ENCODE peak calls at places on chromosomes 3 and 15, in five cellular contexts. One of them, this sample, is unnamed.
A peak's percentile ranks its signal among the peaks of the same experiment; 100 is the strongest.

GRCh38 chr3:60333710-60334109 is 917.5 kb downstream of the FHIT start:
- DNase-seq in cardiac muscle cell: no peak
- DNase-seq in spleen: no peak
- DNase-seq in endodermal cell: no peak
- DNase-seq in lower lobe of right lung: no peak
- DNase-seq in this sample: no peak

GRCh38 chr15:40340740-40341400 is at the start of gene CCDC9B:
- DNase-seq in cardiac muscle cell: peak; percentile 83
- DNase-seq in spleen: peak; percentile 85
- DNase-seq in endodermal cell: no peak
- DNase-seq in lower lobe of right lung: peak; percentile 92
- DNase-seq in this sample: peak; percentile 95

GRCh38 chr15:90878660-90879059 is 5.6 kb upstream of the FES start:
- DNase-seq in cardiac muscle cell: no peak
- DNase-seq in spleen: no peak
- DNase-seq in endodermal cell: no peak
- DNase-seq in lower lobe of right lung: no peak
- DNase-seq in this sample: no peak

GRCh38 chr15:90686435-90687218 is 30.5 kb upstream of the BLM start:
- DNase-seq in cardiac muscle cell: no peak
- DNase-seq in spleen: no peak
- DNase-seq in endodermal cell: no peak
- DNase-seq in lower lobe of right lung: no peak
- DNase-seq in this sample: no peak

GRCh38 chr3:24235121-24235520 is 259.5 kb downstream of the THRB start:
- DNase-seq in cardiac muscle cell: no peak
- DNase-seq in spleen: no peak
- DNase-seq in endodermal cell: no peak
- DNase-seq in lower lobe of right lung: no peak
- DNase-seq in this sample: no peak

GRCh38 chr3:65971281-65972252 is 67.2 kb downstream of the MAGI1 start:
- DNase-seq in cardiac muscle cell: no peak
- DNase-seq in spleen: no peak
- DNase-seq in endodermal cell: peak; percentile 76
- DNase-seq in lower lobe of right lung: no peak
- DNase-seq in this sample: no peak

GRCh38 chr3:175222356-175222755 is 363.2 kb downstream of the NAALADL2 start:
- DNase-seq in cardiac muscle cell: no peak
- DNase-seq in spleen: no peak
- DNase-seq in endodermal cell: no peak
- DNase-seq in lower lobe of right lung: no peak
- DNase-seq in this sample: no peak

GRCh38 chr3:50408445-50408953 is 49.2 kb upstream of the TMEM115 start:
- DNase-seq in cardiac muscle cell: no peak
- DNase-seq in spleen: no peak
- DNase-seq in endodermal cell: no peak
- DNase-seq in lower lobe of right lung: no peak
- DNase-seq in this sample: no peak

GRCh38 chr15:68627476-68627875 is 48.7 kb downstream of the CORO2B start:
- DNase-seq in cardiac muscle cell: no peak
- DNase-seq in spleen: no peak
- DNase-seq in endodermal cell: no peak
- DNase-seq in lower lobe of right lung: no peak
- DNase-seq in this sample: no peak

GRCh38 chr3:49607796-49608195 is 53.5 kb downstream of the BSN start:
- DNase-seq in cardiac muscle cell: no peak
- DNase-seq in spleen: no peak
- DNase-seq in endodermal cell: peak; percentile 45
- DNase-seq in lower lobe of right lung: no peak
- DNase-seq in this sample: peak; percentile 29

GRCh38 chr3:141686477-141687280 is 51.4 kb upstream of the RNF7 start:
- DNase-seq in cardiac muscle cell: no peak
- DNase-seq in spleen: peak; percentile 78
- DNase-seq in endodermal cell: no peak
- DNase-seq in lower lobe of right lung: peak; percentile 73
- DNase-seq in this sample: peak; percentile 78

GRCh38 chr3:11654166-11654565 is 10.5 kb upstream of the VGLL4 start:
- DNase-seq in cardiac muscle cell: no peak
- DNase-seq in spleen: no peak
- DNase-seq in endodermal cell: peak; percentile 55
- DNase-seq in lower lobe of right lung: no peak
- DNase-seq in this sample: no peak

GRCh38 chr3:158233791-158234190 is 123.9 kb downstream of the RSRC1 start:
- DNase-seq in cardiac muscle cell: no peak
- DNase-seq in spleen: no peak
- DNase-seq in endodermal cell: no peak
- DNase-seq in lower lobe of right lung: no peak
- DNase-seq in this sample: no peak

GRCh38 chr15:92197761-92198160 is 195.9 kb upstream of the ST8SIA2 start:
- DNase-seq in cardiac muscle cell: no peak
- DNase-seq in spleen: no peak
- DNase-seq in endodermal cell: no peak
- DNase-seq in lower lobe of right lung: no peak
- DNase-seq in this sample: no peak

GRCh38 chr3:120057626-120058025 is 36.6 kb downstream of the GSK3B start:
- DNase-seq in cardiac muscle cell: no peak
- DNase-seq in spleen: no peak
- DNase-seq in endodermal cell: no peak
- DNase-seq in lower lobe of right lung: no peak
- DNase-seq in this sample: no peak

GRCh38 chr15:69302929-69303328 is 4.2 kb downstream of the PAQR5 start:
- DNase-seq in cardiac muscle cell: no peak
- DNase-seq in spleen: no peak
- DNase-seq in endodermal cell: no peak
- DNase-seq in lower lobe of right lung: no peak
- DNase-seq in this sample: no peak

GRCh38 chr15:40054746-40055575 is 16.0 kb upstream of the SRP14 start:
- DNase-seq in cardiac muscle cell: no peak
- DNase-seq in spleen: peak; percentile 90
- DNase-seq in endodermal cell: peak; percentile 48
- DNase-seq in lower lobe of right lung: no peak
- DNase-seq in this sample: no peak

GRCh38 chr3:26535151-26535550 is 87.4 kb upstream of the LRRC3B start:
- DNase-seq in cardiac muscle cell: no peak
- DNase-seq in spleen: no peak
- DNase-seq in endodermal cell: no peak
- DNase-seq in lower lobe of right lung: no peak
- DNase-seq in this sample: no peak

GRCh38 chr3:185162634-185163033 is 9.8 kb upstream of the C3orf70 start:
- DNase-seq in cardiac muscle cell: no peak
- DNase-seq in spleen: no peak
- DNase-seq in endodermal cell: no peak
- DNase-seq in lower lobe of right lung: no peak
- DNase-seq in this sample: no peak

GRCh38 chr3:27633224-27633545 is 88.9 kb downstream of the EOMES start:
- DNase-seq in cardiac muscle cell: no peak
- DNase-seq in spleen: no peak
- DNase-seq in endodermal cell: no peak
- DNase-seq in lower lobe of right lung: no peak
- DNase-seq in this sample: no peak

GRCh38 chr3:149180057-149180573 is 41.5 kb downstream of the CP start:
- DNase-seq in cardiac muscle cell: no peak
- DNase-seq in spleen: no peak
- DNase-seq in endodermal cell: no peak
- DNase-seq in lower lobe of right lung: peak; percentile 57
- DNase-seq in this sample: peak; percentile 67

GRCh38 chr15:62928996-62929350 is 113.6 kb upstream of the TPM1 start:
- DNase-seq in cardiac muscle cell: no peak
- DNase-seq in spleen: no peak
- DNase-seq in endodermal cell: no peak
- DNase-seq in lower lobe of right lung: no peak
- DNase-seq in this sample: no peak

GRCh38 chr3:133797396-133798105 is 8.1 kb upstream of the SRPRB start:
- DNase-seq in cardiac muscle cell: no peak
- DNase-seq in spleen: no peak
- DNase-seq in endodermal cell: no peak
- DNase-seq in lower lobe of right lung: no peak
- DNase-seq in this sample: no peak

GRCh38 chr15:31141792-31142191 is 40.3 kb upstream of the TRPM1 start:
- DNase-seq in cardiac muscle cell: no peak
- DNase-seq in spleen: no peak
- DNase-seq in endodermal cell: no peak
- DNase-seq in lower lobe of right lung: no peak
- DNase-seq in this sample: no peak

GRCh38 chr3:18730491-18730890 is 305.4 kb upstream of the SATB1 start:
- DNase-seq in cardiac muscle cell: no peak
- DNase-seq in spleen: no peak
- DNase-seq in endodermal cell: no peak
- DNase-seq in lower lobe of right lung: no peak
- DNase-seq in this sample: no peak

GRCh38 chr15:23835944-23836343 is 148.8 kb upstream of the NDN start:
- DNase-seq in cardiac muscle cell: no peak
- DNase-seq in spleen: no peak
- DNase-seq in endodermal cell: no peak
- DNase-seq in lower lobe of right lung: no peak
- DNase-seq in this sample: no peak
- H3K9me3 ChIP-seq in cardiac muscle cell: no peaks in the 10 kb centered on the region
- H3K9me3 ChIP-seq in spleen: no peaks in the 10 kb centered on the region
- H3K9me3 ChIP-seq in endodermal cell: peaks cover 15% of the 10 kb centered on the region
- H3K9me3 ChIP-seq in lower lobe of right lung: no peaks in the 10 kb centered on the region
- H3K9me3 ChIP-seq in this sample: no peaks in the 10 kb centered on the region

GRCh38 chr3:45929042-45929679 is 14.1 kb upstream of the CXCR6 start:
- DNase-seq in cardiac muscle cell: peak; percentile 51
- DNase-seq in spleen: peak; percentile 83
- DNase-seq in endodermal cell: peak; percentile 78
- DNase-seq in lower lobe of right lung: no peak
- DNase-seq in this sample: peak; percentile 61

GRCh38 chr3:45923755-45924154 is 19.5 kb upstream of the CXCR6 start:
- DNase-seq in cardiac muscle cell: no peak
- DNase-seq in spleen: no peak
- DNase-seq in endodermal cell: no peak
- DNase-seq in lower lobe of right lung: no peak
- DNase-seq in this sample: no peak

GRCh38 chr3:45932112-45932511 is 11.2 kb upstream of the CXCR6 start:
- DNase-seq in cardiac muscle cell: no peak
- DNase-seq in spleen: no peak
- DNase-seq in endodermal cell: no peak
- DNase-seq in lower lobe of right lung: peak; percentile 57
- DNase-seq in this sample: peak; percentile 57

GRCh38 chr3:45931476-45931875 is 11.8 kb upstream of the CXCR6 start:
- DNase-seq in cardiac muscle cell: no peak
- DNase-seq in spleen: no peak
- DNase-seq in endodermal cell: no peak
- DNase-seq in lower lobe of right lung: no peak
- DNase-seq in this sample: peak; percentile 8

GRCh38 chr3:45927881-45928280 is 15.4 kb upstream of the CXCR6 start:
- DNase-seq in cardiac muscle cell: no peak
- DNase-seq in spleen: no peak
- DNase-seq in endodermal cell: no peak
- DNase-seq in lower lobe of right lung: no peak
- DNase-seq in this sample: no peak
- H3K36me3 ChIP-seq in cardiac muscle cell: peaks cover 30% of the 10 kb centered on the region
- H3K36me3 ChIP-seq in spleen: peaks cover 100% of the 10 kb centered on the region
- H3K36me3 ChIP-seq in endodermal cell: peaks cover 16% of the 10 kb centered on the region
- H3K36me3 ChIP-seq in lower lobe of right lung: peaks cover 97% of the 10 kb centered on the region
- H3K36me3 ChIP-seq in this sample: peaks cover 87% of the 10 kb centered on the region

GRCh38 chr3:156256945-156257344 is 136.6 kb downstream of the KCNAB1 start:
- DNase-seq in cardiac muscle cell: no peak
- DNase-seq in spleen: no peak
- DNase-seq in endodermal cell: no peak
- DNase-seq in lower lobe of right lung: no peak
- DNase-seq in this sample: no peak
- H3K27ac ChIP-seq in cardiac muscle cell: no peak overlapping the region
- H3K27ac ChIP-seq in spleen: no peak overlapping the region
- H3K27ac ChIP-seq in endodermal cell: no peak overlapping the region
- H3K27ac ChIP-seq in lower lobe of right lung: no peak overlapping the region
- H3K27ac ChIP-seq in this sample: no peak overlapping the region

DNA sequence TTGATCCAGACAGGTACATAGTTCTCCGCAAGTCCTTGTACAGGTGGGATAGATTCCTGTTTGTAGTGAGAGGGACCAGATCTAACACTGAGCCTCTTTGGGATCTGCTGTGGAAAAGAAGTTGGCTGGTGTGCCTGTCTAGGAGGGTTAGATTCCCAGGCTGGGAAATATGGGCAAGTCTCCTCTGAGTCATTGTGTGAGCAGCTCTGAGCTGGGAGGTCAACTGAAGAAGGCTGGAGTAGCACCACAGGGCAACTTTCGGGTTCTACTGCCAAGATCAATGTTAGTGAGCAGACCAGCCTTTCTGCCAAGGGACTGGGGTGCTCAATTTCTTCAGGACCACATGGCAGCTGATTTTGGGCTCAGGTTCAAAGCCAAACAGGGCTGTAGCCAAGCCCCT is 33.4 kb downstream of the CLDN1 start:
- DNase-seq in cardiac muscle cell: no peak
- DNase-seq in spleen: no peak
- DNase-seq in endodermal cell: no peak
- DNase-seq in lower lobe of right lung: no peak
- DNase-seq in this sample: no peak
- H3K9me3 ChIP-seq in cardiac muscle cell: no peaks in the 10 kb centered on the region
- H3K9me3 ChIP-seq in spleen: peaks cover 5% of the 10 kb centered on the region
- H3K9me3 ChIP-seq in endodermal cell: peaks cover 43% of the 10 kb centered on the region
- H3K9me3 ChIP-seq in lower lobe of right lung: peaks cover 8% of the 10 kb centered on the region
- H3K9me3 ChIP-seq in this sample: no peaks in the 10 kb centered on the region

GRCh38 chr15:89307046-89307587 is 27.5 kb downstream of the POLG start:
- DNase-seq in cardiac muscle cell: no peak
- DNase-seq in spleen: no peak
- DNase-seq in endodermal cell: no peak
- DNase-seq in lower lobe of right lung: no peak
- DNase-seq in this sample: no peak
- H3K36me3 ChIP-seq in cardiac muscle cell: no peaks in the 10 kb centered on the region
- H3K36me3 ChIP-seq in spleen: peaks cover 30% of the 10 kb centered on the region
- H3K36me3 ChIP-seq in endodermal cell: peaks cover 82% of the 10 kb centered on the region
- H3K36me3 ChIP-seq in lower lobe of right lung: no peaks in the 10 kb centered on the region
- H3K36me3 ChIP-seq in this sample: no peaks in the 10 kb centered on the region

GRCh38 chr3:125647318-125648014 is 52.2 kb upstream of the OSBPL11 start:
- DNase-seq in cardiac muscle cell: no peak
- DNase-seq in spleen: no peak
- DNase-seq in endodermal cell: peak; percentile 71
- DNase-seq in lower lobe of right lung: peak; percentile 86
- DNase-seq in this sample: peak; percentile 87
- H3K27ac ChIP-seq in cardiac muscle cell: no peak overlapping the region
- H3K27ac ChIP-seq in spleen: no peak overlapping the region
- H3K27ac ChIP-seq in endodermal cell: no peak overlapping the region
- H3K27ac ChIP-seq in lower lobe of right lung: peak overlapping the region; percentile 86
- H3K27ac ChIP-seq in this sample: peak overlapping the region; percentile 89

GRCh38 chr15:27328616-27329015 is 357.6 kb downstream of the GABRG3 start:
- DNase-seq in cardiac muscle cell: no peak
- DNase-seq in spleen: no peak
- DNase-seq in endodermal cell: no peak
- DNase-seq in lower lobe of right lung: no peak
- DNase-seq in this sample: no peak

GRCh38 chr15:27327467-27328045 is 356.6 kb downstream of the GABRG3 start:
- DNase-seq in cardiac muscle cell: no peak
- DNase-seq in spleen: no peak
- DNase-seq in endodermal cell: no peak
- DNase-seq in lower lobe of right lung: no peak
- DNase-seq in this sample: no peak

DNA sequence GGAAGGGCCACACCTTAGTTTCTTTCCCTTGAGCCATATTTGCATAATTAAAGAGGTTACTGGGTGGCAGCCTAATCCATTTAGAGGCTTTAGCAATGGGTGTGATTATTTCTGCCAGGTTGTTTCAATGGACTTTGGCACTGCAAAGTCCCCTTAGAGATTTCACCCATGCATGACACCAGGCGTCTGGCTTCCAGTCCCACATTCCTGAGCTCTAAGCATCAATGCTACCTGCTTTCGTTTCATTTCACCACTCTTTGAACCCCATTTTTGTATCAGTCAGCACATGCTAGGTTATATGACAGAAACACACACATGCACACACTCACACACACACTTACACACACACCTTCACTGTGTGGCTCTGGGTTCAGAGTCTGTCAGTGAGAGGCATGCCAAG is 353.9 kb downstream of the GABRG3 start:
- DNase-seq in cardiac muscle cell: no peak
- DNase-seq in spleen: no peak
- DNase-seq in endodermal cell: no peak
- DNase-seq in lower lobe of right lung: no peak
- DNase-seq in this sample: no peak
- H3K9me3 ChIP-seq in cardiac muscle cell: no peaks in the 10 kb centered on the region
- H3K9me3 ChIP-seq in spleen: no peaks in the 10 kb centered on the region
- H3K9me3 ChIP-seq in endodermal cell: no peaks in the 10 kb centered on the region
- H3K9me3 ChIP-seq in lower lobe of right lung: no peaks in the 10 kb centered on the region
- H3K9me3 ChIP-seq in this sample: no peaks in the 10 kb centered on the region